ENCODE peak calls at places on chromosomes 13 and 19, in five cellular contexts. U, Y, R, E and M are unnamed samples.

GRCh38 chr13:24100152-24100551 is 60.4 kb upstream of the SPATA13 start:
- DNase-seq in R (no peak), Y (no peak), E (no peak), U (no peak), M (no peak)

GRCh38 chr19:8445488-8446001 is 770 bp downstream of the HNRNPM start:
- DNase-seq in E (peak; percentile 61), R (peak; percentile 74), Y (peak; percentile 92), U (peak; percentile 67), M (peak; percentile 56)

GRCh38 chr13:43865892-43866291 is 13.6 kb downstream of the CCDC122 start:
- DNase-seq in U (no peak), E (no peak), Y (no peak), R (no peak), M (no peak)

GRCh38 chr13:30354481-30355404 is 47.4 kb upstream of the KATNAL1 start:
- DNase-seq in Y (no peak), R (no peak), E (no peak), U (no peak), M (peak; percentile 49)

GRCh38 chr13:101763191-101763590 is 310.7 kb downstream of the ITGBL1 start:
- DNase-seq in R (no peak), E (no peak), Y (no peak), U (no peak), M (no peak)

GRCh38 chr13:36839281-36839680 is 20.3 kb downstream of the RFXAP start:
- DNase-seq in Y (no peak), E (no peak), U (no peak), R (no peak), M (no peak)

GRCh38 chr13:63107163-63107935 is 1691.7 kb upstream of the PCDH20 start:
- DNase-seq in Y (no peak), R (no peak), E (no peak), U (no peak), M (no peak)

GRCh38 chr19:3506384-3507340 is 551 bp downstream of the FZR1 start:
- DNase-seq in U (peak; percentile 66), E (peak; percentile 42), Y (peak; percentile 80), R (peak; percentile 71), M (no peak)

GRCh38 chr13:27043013-27043412 is 128.6 kb downstream of the USP12 start:
- DNase-seq in Y (no peak), U (no peak), E (no peak), R (no peak), M (peak; percentile 81)

GRCh38 chr13:87810920-87811344 is 139.8 kb downstream of the SLITRK5 start:
- DNase-seq in Y (peak; percentile 63), E (no peak), U (no peak), R (no peak), M (no peak)

GRCh38 chr13:98521876-98522275 is 55.0 kb downstream of the STK24 start:
- DNase-seq in Y (no peak), R (no peak), E (no peak), U (no peak), M (no peak)

GRCh38 chr19:35528218-35529038 is at the start of gene SBSN:
- DNase-seq in Y (no peak), U (no peak), E (no peak), R (no peak), M (no peak)

GRCh38 chr19:33406521-33407139 is 33.1 kb downstream of the CEBPG start:
- DNase-seq in E (peak; percentile 69), Y (peak; percentile 89), R (peak; percentile 83), U (peak; percentile 97), M (peak; percentile 76)

GRCh38 chr19:14031719-14032480 is at the start of gene IL27RA:
- DNase-seq in R (peak; percentile 71), Y (peak; percentile 91), E (peak; percentile 76), U (peak; percentile 88), M (peak; percentile 51)

GRCh38 chr13:43132228-43132627 is 108.8 kb downstream of the DNAJC15 start:
- DNase-seq in U (peak; percentile 87), E (no peak), Y (no peak), R (no peak), M (no peak)

GRCh38 chr13:110270507-110270906 is 36.5 kb downstream of the COL4A1 start:
- DNase-seq in U (peak; percentile 30), Y (no peak), R (no peak), E (no peak), M (no peak)

GRCh38 chr13:34458756-34459462 is 483.2 kb upstream of the NBEA start:
- DNase-seq in E (peak; percentile 18), U (no peak), R (no peak), Y (no peak), M (no peak)

GRCh38 chr13:30791354-30791921 is 56.1 kb downstream of the ALOX5AP start:
- DNase-seq in R (no peak), Y (no peak), E (peak; percentile 78), U (no peak), M (no peak)

GRCh38 chr13:114339779-114340534 is 25.7 kb downstream of the CHAMP1 start:
- DNase-seq in U (no peak), Y (no peak), R (no peak), E (peak; percentile 18), M (no peak)

GRCh38 chr13:36072127-36072526 is 59.1 kb downstream of the DCLK1 start:
- DNase-seq in U (no peak), Y (no peak), E (no peak), R (no peak), M (no peak)

GRCh38 chr13:95713651-95714050 is 36.7 kb downstream of the DNAJC3 start:
- DNase-seq in Y (no peak), U (no peak), E (no peak), R (no peak), M (no peak)

GRCh38 chr19:51111606-51112005 is 3.4 kb upstream of the CTU1 start:
- DNase-seq in R (peak; percentile 26), U (peak; percentile 74), E (no peak), Y (no peak), M (no peak)

GRCh38 chr13:39047560-39047959 is 9.3 kb downstream of the NHLRC3 start:
- DNase-seq in Y (no peak), E (no peak), U (peak; percentile 80), R (no peak), M (no peak)
- H3K27ac ChIP-seq in Y (no peak overlapping the region), E (no peak overlapping the region), U (no peak overlapping the region), R (no peak overlapping the region), M (no peak overlapping the region)

DNA sequence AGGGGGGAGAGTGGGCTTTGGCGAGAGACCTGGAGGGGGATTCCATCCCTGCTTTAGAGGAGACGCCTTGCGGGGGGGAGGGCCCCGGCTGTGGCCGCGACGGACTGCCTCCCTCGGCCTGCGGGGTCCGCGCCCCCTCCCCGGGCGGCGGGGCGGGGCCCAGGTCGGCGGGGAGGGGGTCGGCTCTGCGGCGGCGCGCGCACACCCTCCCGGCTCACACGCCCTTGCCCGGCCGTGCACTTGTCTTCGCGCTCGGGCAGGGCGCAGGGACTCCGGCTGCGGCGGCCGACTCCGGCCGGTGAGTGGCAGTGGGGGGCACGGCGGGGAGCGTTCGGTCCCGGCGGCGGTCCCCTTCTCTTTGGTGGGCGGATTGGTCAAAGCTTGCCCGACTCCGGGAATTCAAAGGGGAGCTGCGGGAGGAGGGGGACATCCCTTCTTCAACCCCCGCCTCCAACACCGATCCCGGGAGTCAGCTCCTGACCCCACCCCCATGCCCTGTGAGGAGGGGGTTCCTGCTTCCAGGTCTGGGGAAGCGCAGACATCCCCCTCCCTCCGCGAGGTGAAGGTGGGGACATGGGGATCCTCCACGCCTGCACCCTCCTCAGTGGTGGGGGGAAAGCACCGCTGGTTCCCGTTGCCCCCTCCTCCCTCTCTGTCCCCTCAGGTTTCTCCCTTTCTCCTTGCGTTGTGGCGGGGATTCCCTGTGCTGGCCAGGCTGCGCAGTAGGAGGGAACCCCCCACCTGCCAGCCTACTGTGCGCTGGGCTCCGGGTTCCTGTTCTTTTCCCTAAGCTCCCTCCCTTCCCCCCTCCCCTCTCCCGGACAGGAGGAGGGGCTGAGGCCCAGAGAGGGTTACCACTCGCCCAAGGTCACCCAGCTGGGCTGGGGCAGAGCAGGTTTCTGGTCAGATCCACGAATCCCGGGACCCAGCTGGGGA is 14.6 kb upstream of the KCNN1 start:
- DNase-seq in U (peak; percentile 68), Y (no peak), E (no peak), R (no peak), M (no peak)
- H3K4me3 ChIP-seq in U (peak overlapping the region; percentile 74), Y (no peak overlapping the region), E (peak overlapping the region; percentile 89), R (no peak overlapping the region), M (peak overlapping the region; percentile 38)

GRCh38 chr13:40777166-40777956 is 6.4 kb upstream of the MRPS31 start:
- DNase-seq in E (no peak), R (no peak), U (peak; percentile 79), Y (no peak), M (no peak)

GRCh38 chr13:40776232-40776631 is 5.2 kb upstream of the MRPS31 start:
- DNase-seq in U (no peak), Y (no peak), E (no peak), R (no peak), M (no peak)

GRCh38 chr13:40779049-40779448 is 8.1 kb upstream of the MRPS31 start:
- DNase-seq in R (no peak), Y (no peak), U (peak; percentile 58), E (no peak), M (no peak)

GRCh38 chr13:40776681-40777165 is 5.7 kb upstream of the MRPS31 start:
- DNase-seq in Y (peak; percentile 80), U (no peak), E (no peak), R (no peak), M (no peak)

DNA sequence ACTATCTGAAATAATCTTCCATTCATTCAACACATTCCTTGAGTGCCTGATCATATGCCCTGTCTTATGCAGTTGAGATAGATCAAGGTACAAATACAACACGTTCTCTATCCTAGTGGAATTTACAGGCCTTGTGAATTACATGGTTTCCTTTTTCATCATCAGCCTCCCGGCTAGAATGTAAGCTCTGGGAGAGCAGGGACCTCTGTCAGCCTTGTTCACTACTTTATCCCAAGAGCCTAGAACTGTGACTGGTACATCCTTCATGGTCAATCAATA is 6.9 kb upstream of the MRPS31 start:
- DNase-seq in E (no peak), R (no peak), U (no peak), Y (no peak), M (no peak)
- H3K27ac ChIP-seq in E (no peak overlapping the region), R (no peak overlapping the region), U (no peak overlapping the region), Y (peak overlapping the region; percentile 79), M (no peak overlapping the region)

GRCh38 chr19:21466627-21467026 is 38.8 kb upstream of the ZNF429 start:
- DNase-seq in R (no peak), E (no peak), Y (no peak), U (no peak), M (no peak)

GRCh38 chr19:21460686-21461085 is 44.7 kb upstream of the ZNF429 start:
- DNase-seq in E (no peak), R (no peak), U (no peak), Y (no peak), M (no peak)

GRCh38 chr19:21468791-21469190 is 36.6 kb upstream of the ZNF429 start:
- DNase-seq in R (no peak), U (peak; percentile 73), Y (no peak), E (no peak), M (no peak)

GRCh38 chr19:21462540-21462939 is 42.9 kb upstream of the ZNF429 start:
- DNase-seq in U (no peak), R (no peak), Y (peak; percentile 57), E (no peak), M (peak; percentile 2)

DNA sequence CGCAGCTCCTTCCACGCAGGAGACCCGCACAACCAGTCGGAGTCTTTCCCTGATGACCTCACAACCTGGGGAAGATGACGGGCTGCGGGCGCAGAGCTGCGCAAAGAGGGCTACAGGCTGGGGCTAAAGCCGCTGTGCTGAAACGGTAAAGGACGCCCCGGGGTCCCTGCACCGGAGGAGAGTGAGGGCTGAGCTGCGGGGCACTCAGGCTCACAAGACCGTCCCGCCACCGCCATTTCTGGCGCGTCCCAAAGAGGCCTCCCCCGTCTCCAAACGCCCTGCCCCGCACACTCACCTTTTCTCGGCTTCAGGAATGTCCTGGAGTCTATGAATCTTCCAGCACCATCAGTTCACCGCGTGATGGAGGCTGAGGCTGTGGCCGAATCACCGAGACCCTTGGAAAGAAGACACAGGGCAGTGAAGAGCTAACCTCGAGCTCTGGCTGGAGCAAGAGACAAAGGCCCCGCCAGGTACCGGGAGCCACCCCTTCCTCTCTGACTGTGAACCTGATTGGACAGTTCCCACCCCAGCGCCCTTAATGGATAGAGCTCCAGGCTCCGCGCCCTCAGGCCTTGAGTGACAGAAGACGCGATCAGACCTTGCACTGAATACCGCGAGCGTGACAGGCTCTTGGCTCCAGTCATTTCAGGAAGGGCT is 41.8 kb upstream of the ZNF429 start:
- DNase-seq in U (peak; percentile 97), R (peak; percentile 53), E (peak; percentile 42), Y (peak; percentile 84), M (no peak)
- H3K4me3 ChIP-seq in U (peak overlapping the region; percentile 87), R (peak overlapping the region; percentile 17), E (peak overlapping the region; percentile 62), Y (peak overlapping the region; percentile 43), M (peak overlapping the region; percentile 55)